ENCODE peak calls at places on chromosome 1, in six cellular contexts. O is kidney epithelial cell, W is OCI-M1, A is mucosa of descending colon, Y is SK-MEL-5, T is RKO. S is an unnamed sample.

GRCh38 chr1:150022357-150022756 is 11.8 kb upstream of the OTUD7B start:
- DNase-seq in Y (peak), W (peak), O (no peak), T (no peak), A (peak), S (no peak)

GRCh38 chr1:211525101-211525676 is 33.2 kb upstream of the RD3 start:
- DNase-seq in O (no peak), Y (no peak), T (no peak), W (no peak), A (no peak), S (no peak)

GRCh38 chr1:101060992-101061391 is 35.4 kb upstream of the DPH5 start:
- DNase-seq in Y (no peak), A (no peak), O (peak), T (no peak), W (no peak), S (no peak)

GRCh38 chr1:22472596-22472995 is 20.9 kb downstream of the ZBTB40 start:
- DNase-seq in A (no peak), W (no peak), T (no peak), O (no peak), Y (no peak), S (no peak)

GRCh38 chr1:24391882-24392603 is 21.5 kb downstream of the STPG1 start:
- DNase-seq in Y (peak), W (peak), T (peak), O (no peak), A (peak), S (no peak)

GRCh38 chr1:93638981-93639380 is 42.7 kb downstream of the BCAR3 start:
- DNase-seq in A (no peak), T (no peak), Y (no peak), W (no peak), O (no peak), S (no peak)

GRCh38 chr1:94339229-94339927 is 78.8 kb upstream of the ABCD3 start:
- DNase-seq in A (no peak), Y (no peak), O (no peak), W (no peak), T (no peak), S (no peak)

GRCh38 chr1:162676767-162677166 is 44.5 kb downstream of the DDR2 start:
- DNase-seq in Y (peak), T (no peak), O (no peak), W (no peak), A (no peak), S (no peak)

GRCh38 chr1:111948209-111949131 is 41.0 kb downstream of the KCND3 start:
- DNase-seq in W (no peak), A (no peak), T (peak), Y (peak), O (no peak), S (peak)

GRCh38 chr1:184531296-184531695 is 144.5 kb downstream of the C1orf21 start:
- DNase-seq in O (no peak), Y (no peak), W (no peak), A (no peak), T (no peak), S (no peak)

GRCh38 chr1:37033355-37034291 is 692 bp downstream of the GRIK3 start:
- DNase-seq in W (no peak), Y (no peak), O (no peak), A (no peak), T (no peak), S (no peak)

GRCh38 chr1:64171797-64172281 is 31.6 kb upstream of the UBE2U start:
- DNase-seq in T (no peak), A (no peak), W (peak), Y (no peak), O (peak), S (peak)

GRCh38 chr1:53982034-53982761 is 35.8 kb downstream of the LDLRAD1 start:
- DNase-seq in T (no peak), A (peak), W (peak), Y (peak), O (no peak), S (no peak)